ENCODE peak calls at places on chromosomes 13 and 19, in nine cellular contexts. O is hepatocyte, X is AG10803, P is fibroblast of lung, N is uterus, S is brain microvascular endothelial cell, G is IMR-90, C is heart right ventricle, I is cardiac fibroblast. Z is an unnamed sample.

GRCh38 chr19:51861870-51862622 is 25.7 kb downstream of the ZNF577 start:
- DNase-seq in N (no peak), I (no peak), S (no peak), C (no peak), O (no peak), P (no peak), G (no peak), X (no peak), Z (no peak)

GRCh38 chr13:24627090-24627714 is 53.0 kb upstream of the ATP12A start:
- DNase-seq in O (peak), S (no peak), P (no peak), C (no peak), I (peak), G (no peak), X (peak), N (no peak), Z (no peak)

GRCh38 chr13:112071902-112072530 is 5.1 kb downstream of the SOX1 start:
- DNase-seq in C (no peak), O (no peak), I (no peak), G (no peak), N (no peak), S (no peak), P (no peak), X (no peak), Z (no peak)

GRCh38 chr13:96781141-96781540 is 213.1 kb downstream of the OXGR1 start:
- DNase-seq in O (no peak), C (peak), I (no peak), X (no peak), P (peak), G (no peak), N (no peak), S (no peak), Z (no peak)

GRCh38 chr13:34044041-34044440 is 226.1 kb downstream of the RFC3 start:
- DNase-seq in O (no peak), X (peak), S (no peak), N (no peak), P (peak), I (peak), G (no peak), C (no peak), Z (no peak)

GRCh38 chr13:80668452-80668851 is 327.5 kb upstream of the SPRY2 start:
- DNase-seq in S (no peak), I (no peak), G (no peak), N (no peak), P (no peak), C (no peak), X (no peak), O (no peak), Z (no peak)

GRCh38 chr13:75934889-75935288 is 298.8 kb downstream of the LMO7 start:
- DNase-seq in G (peak), I (no peak), P (peak), S (peak), N (no peak), O (no peak), X (peak), C (no peak), Z (no peak)

GRCh38 chr19:7658219-7658686 is 10.6 kb upstream of the RETN start:
- DNase-seq in O (no peak), P (no peak), N (no peak), S (no peak), G (no peak), X (no peak), I (no peak), C (no peak), Z (peak)

GRCh38 chr13:98540476-98540875 is 36.4 kb downstream of the STK24 start:
- DNase-seq in O (no peak), P (peak), X (no peak), I (peak), C (no peak), G (no peak), S (no peak), N (no peak), Z (no peak)

GRCh38 chr19:20238025-20238623 is 71.1 kb downstream of the ZNF486 start:
- DNase-seq in S (peak), I (peak), X (peak), C (peak), G (peak), N (peak), P (peak), O (peak), Z (peak)

GRCh38 chr13:94309997-94310842 is 169.3 kb downstream of the DCT start:
- DNase-seq in G (peak), I (peak), C (no peak), P (peak), O (no peak), S (peak), X (peak), N (no peak), Z (no peak)

GRCh38 chr19:2061936-2062729 is 11.1 kb upstream of the MKNK2 start:
- DNase-seq in X (no peak), G (no peak), I (no peak), O (peak), P (no peak), N (no peak), S (no peak), C (no peak), Z (no peak)

GRCh38 chr13:74288361-74288911 is 154.2 kb upstream of the KLF12 start:
- DNase-seq in C (peak), O (peak), P (no peak), G (no peak), S (no peak), X (no peak), I (peak), N (no peak), Z (no peak)

GRCh38 chr19:4337906-4338440 is 654 bp downstream of the STAP2 start:
- DNase-seq in C (no peak), S (no peak), I (peak), G (no peak), O (peak), X (peak), P (peak), N (no peak), Z (no peak)

GRCh38 chr13:73849292-73849691 is 284.9 kb downstream of the KLF12 start:
- DNase-seq in O (peak), G (peak), X (peak), C (no peak), N (no peak), S (peak), P (peak), I (peak), Z (no peak)

GRCh38 chr19:43624933-43625332 is 5.5 kb upstream of the ZNF428 start:
- DNase-seq in O (no peak), G (peak), C (peak), I (peak), P (no peak), N (no peak), S (no peak), X (no peak), Z (peak)

GRCh38 chr13:27375686-27376326 is 48.6 kb upstream of the GTF3A start:
- DNase-seq in O (peak), X (peak), C (peak), P (peak), I (peak), G (peak), S (peak), N (peak), Z (no peak)

GRCh38 chr19:41278478-41278877 is 14.3 kb downstream of the HNRNPUL1 start:
- DNase-seq in P (no peak), N (no peak), X (no peak), I (no peak), O (no peak), G (no peak), C (no peak), S (no peak), Z (no peak)

GRCh38 chr19:35419046-35419445 is 29.0 kb upstream of the FFAR2 start:
- DNase-seq in S (no peak), O (no peak), I (no peak), X (no peak), P (no peak), C (no peak), N (no peak), G (no peak), Z (no peak)

GRCh38 chr13:41694902-41695301 is 237.6 kb downstream of the RGCC start:
- DNase-seq in G (peak), I (peak), O (peak), N (peak), S (peak), C (peak), X (peak), P (peak), Z (peak)

GRCh38 chr19:54436031-54436523 is 12.9 kb upstream of the LENG8 start:
- DNase-seq in P (no peak), N (no peak), X (no peak), G (no peak), I (no peak), C (no peak), O (no peak), S (no peak), Z (no peak)

GRCh38 chr19:13143135-13143534 is 7.0 kb downstream of the STX10 start:
- DNase-seq in N (no peak), G (peak), P (peak), X (peak), S (peak), C (no peak), I (peak), O (no peak), Z (no peak)

GRCh38 chr19:50331187-50332013 is 2.2 kb upstream of the KCNC3 start:
- DNase-seq in C (no peak), O (no peak), G (no peak), X (no peak), P (no peak), N (no peak), I (no peak), S (no peak), Z (peak)
- H3K4me3 ChIP-seq in C (peak), O (peak), G (no peak), X (no peak), P (no peak), N (no peak), I (no peak), S (no peak), Z (peak)

GRCh38 chr19:45149129-45149528 is 11.7 kb downstream of the NKPD1 start:
- DNase-seq in N (no peak), I (no peak), O (no peak), S (no peak), C (no peak), P (no peak), X (no peak), G (no peak), Z (no peak)

GRCh38 chr19:45150180-45150579 is 10.6 kb downstream of the NKPD1 start:
- DNase-seq in G (no peak), O (no peak), X (no peak), P (no peak), S (no peak), N (no peak), I (no peak), C (no peak), Z (no peak)

GRCh38 chr19:45146716-45147337 is 14.0 kb downstream of the NKPD1 start:
- DNase-seq in O (no peak), N (no peak), P (no peak), C (no peak), I (no peak), S (no peak), X (no peak), G (no peak), Z (no peak)

GRCh38 chr19:45146251-45146650 is 14.5 kb downstream of the NKPD1 start:
- DNase-seq in N (no peak), G (no peak), S (no peak), I (no peak), X (no peak), P (no peak), O (no peak), C (no peak), Z (no peak)

GRCh38 chr19:45147835-45148676 is 12.7 kb downstream of the NKPD1 start:
- DNase-seq in G (no peak), S (no peak), O (no peak), X (no peak), N (no peak), C (no peak), I (no peak), P (no peak), Z (no peak)
- TF ChIP-seq CTCF in G (no peak), S (peak), O (no peak), X (no peak), N (no peak), C (no peak), I (no peak), P (no peak), Z (no peak)

GRCh38 chr19:57754091-57754673 is 7.6 kb downstream of the ZNF776 start:
- DNase-seq in G (no peak), P (no peak), C (no peak), O (no peak), X (no peak), S (no peak), N (no peak), I (no peak), Z (no peak)
- H3K4me3 ChIP-seq in G (no peak), P (no peak), C (no peak), O (no peak), X (no peak), S (no peak), N (no peak), I (no peak), Z (no peak)

GRCh38 chr13:110773480-110773879 is 60.0 kb downstream of the ING1 start:
- DNase-seq in G (no peak), S (no peak), N (no peak), I (no peak), O (no peak), C (no peak), P (no peak), X (no peak), Z (no peak)
- TF ChIP-seq CTCF in G (no peak), S (no peak), N (no peak), I (no peak), O (no peak), C (no peak), P (no peak), X (no peak), Z (no peak)

GRCh38 chr19:6393074-6393981 is at the start of gene GTF2F1:
- DNase-seq in S (peak), I (peak), G (peak), X (peak), P (peak), O (peak), N (peak), C (peak), Z (peak)
- H3K4me3 ChIP-seq in S (peak), I (peak), G (peak), X (peak), P (peak), O (peak), N (peak), C (peak), Z (peak)